ENCODE peak calls at places on chromosome 15, in eight cellular contexts. A, X, D, S, G, L, R and U are unnamed samples.

GRCh38 chr15:67105065-67105951 is 39.9 kb downstream of the SMAD3 start:
- DNase-seq in A (no peak), X (no peak), D (peak), S (peak), G (no peak), L (no peak), R (peak), U (no peak)

GRCh38 chr15:38674440-38674839 is 109.8 kb upstream of the RASGRP1 start:
- DNase-seq in A (no peak), X (no peak), D (no peak), S (no peak), G (no peak), L (no peak), R (no peak), U (no peak)

GRCh38 chr15:97522362-97522761 is 438.1 kb upstream of the ARRDC4 start:
- DNase-seq in A (no peak), X (no peak), D (no peak), S (no peak), G (no peak), L (no peak), R (no peak), U (no peak)

GRCh38 chr15:80076321-80077318 is 17.1 kb downstream of the ZFAND6 start:
- DNase-seq in A (no peak), X (no peak), D (peak), S (peak), G (no peak), L (no peak), R (no peak), U (no peak)

GRCh38 chr15:95446854-95447253 is 883.6 kb upstream of the NR2F2 start:
- DNase-seq in A (no peak), X (no peak), D (no peak), S (peak), G (no peak), L (no peak), R (no peak), U (no peak)

GRCh38 chr15:48520376-48521155 is 124.9 kb downstream of the FBN1 start:
- DNase-seq in A (no peak), X (no peak), D (no peak), S (no peak), G (no peak), L (no peak), R (peak), U (no peak)

GRCh38 chr15:38481761-38482160 is 27.8 kb downstream of the FAM98B start:
- DNase-seq in A (no peak), X (no peak), D (no peak), S (no peak), G (no peak), L (no peak), R (no peak), U (no peak)

GRCh38 chr15:80479191-80479590 is 75.0 kb downstream of the ARNT2 start:
- DNase-seq in A (no peak), X (no peak), D (no peak), S (no peak), G (no peak), L (no peak), R (no peak), U (no peak)

GRCh38 chr15:75233504-75234190 is 24.5 kb upstream of the GOLGA6C start:
- DNase-seq in A (no peak), X (no peak), D (no peak), S (no peak), G (no peak), L (no peak), R (no peak), U (no peak)

GRCh38 chr15:95132774-95133173 is 901.4 kb downstream of the MCTP2 start:
- DNase-seq in A (no peak), X (no peak), D (peak), S (no peak), G (no peak), L (no peak), R (no peak), U (no peak)

GRCh38 chr15:62122249-62122648 is 42.8 kb downstream of the C2CD4B start:
- DNase-seq in A (no peak), X (no peak), D (no peak), S (peak), G (no peak), L (no peak), R (no peak), U (no peak)

GRCh38 chr15:67080900-67081431 is 15.6 kb downstream of the SMAD3 start:
- DNase-seq in A (no peak), X (no peak), D (peak), S (no peak), G (no peak), L (no peak), R (peak), U (no peak)

GRCh38 chr15:61640751-61641150 is 411.6 kb upstream of the RORA start:
- DNase-seq in A (no peak), X (no peak), D (no peak), S (no peak), G (no peak), L (no peak), R (no peak), U (no peak)